ENCODE peak calls at places on chromosomes 12 and 14, in four cellular contexts. X is CD8-positive, alpha-beta T cell; O is BE2C; G is IMR-90. C is an unnamed sample. For H3K27me3, the result is how much of the 10 kb centered on the place peaks cover.

GRCh38 chr14:80587096-80587724 is 354.3 kb downstream of the CEP128 start:
- DNase-seq in O (no peak), X (no peak), G (peak), C (peak)

GRCh38 chr12:63021126-63021525 is 86.2 kb upstream of the PPM1H start:
- DNase-seq in O (no peak), X (no peak), G (no peak), C (no peak)

GRCh38 chr12:48601013-48601756 is 31.3 kb upstream of the LALBA start:
- DNase-seq in O (no peak), G (peak), X (no peak), C (peak)

GRCh38 chr12:29198901-29199300 is 49.8 kb downstream of the FAR2 start:
- DNase-seq in O (no peak), X (no peak), G (no peak), C (no peak)

GRCh38 chr14:68733086-68733621 is 59.7 kb downstream of the ZFP36L1 start:
- DNase-seq in X (no peak), O (no peak), G (no peak), C (no peak)

GRCh38 chr12:63989301-63989845 is 144.9 kb downstream of the SRGAP1 start:
- DNase-seq in X (no peak), G (peak), O (peak), C (no peak)

GRCh38 chr14:20988717-20989116 is 1.1 kb upstream of the METTL17 start:
- DNase-seq in O (no peak), G (no peak), X (no peak), C (peak)

GRCh38 chr12:126891789-126892188 is 1375.2 kb upstream of the TMEM132C start:
- DNase-seq in X (no peak), O (no peak), G (no peak), C (no peak)

GRCh38 chr14:61609143-61609851 is 86.0 kb upstream of the HIF1A start:
- DNase-seq in O (peak), X (no peak), G (peak), C (no peak)

GRCh38 chr12:114799574-114800487 is 115.9 kb upstream of the TBX3 start:
- DNase-seq in X (no peak), O (peak), G (peak), C (no peak)

GRCh38 chr12:43937947-43938346 is 102.1 kb downstream of the TMEM117 start:
- DNase-seq in X (no peak), O (peak), G (peak), C (peak)

GRCh38 chr14:52279405-52279804 is 11.9 kb downstream of the PTGDR start:
- DNase-seq in O (no peak), X (no peak), G (peak), C (peak)

GRCh38 chr12:530871-531270 is 71.1 kb downstream of the B4GALNT3 start:
- DNase-seq in X (no peak), G (no peak), O (no peak), C (no peak)

GRCh38 chr14:52031781-52032180 is 37.1 kb downstream of the NID2 start:
- DNase-seq in X (no peak), O (no peak), G (peak), C (peak)

GRCh38 chr12:11645391-11645790 is 4.1 kb upstream of the ETV6 start:
- DNase-seq in G (no peak), O (no peak), X (no peak), C (no peak)

GRCh38 chr12:21627924-21628323 is 23.3 kb upstream of the GYS2 start:
- DNase-seq in G (no peak), X (no peak), O (no peak), C (no peak)

GRCh38 chr12:21296751-21297406 is 37.8 kb downstream of the SLCO1A2 start:
- DNase-seq in O (no peak), X (no peak), G (peak), C (no peak)

GRCh38 chr12:64042901-64043300 is 179.2 kb downstream of the KICS2 start:
- DNase-seq in O (no peak), X (no peak), G (peak), C (no peak)

GRCh38 chr14:58275527-58276190 is 22.7 kb upstream of the ARID4A start:
- DNase-seq in O (no peak), G (no peak), X (no peak), C (no peak)

GRCh38 chr12:84874125-84874824 is 38.3 kb downstream of the SLC6A15 start:
- DNase-seq in G (peak), X (no peak), O (no peak), C (peak)

GRCh38 chr12:34396861-34397590 is 374.7 kb downstream of the ALG10 start:
- DNase-seq in O (peak), X (no peak), G (no peak), C (no peak)

GRCh38 chr12:25151476-25151875 is 43.5 kb downstream of the DNAI7 start:
- DNase-seq in X (no peak), G (peak), O (peak), C (peak)

GRCh38 chr12:99916555-99916954 is 68.2 kb downstream of the ANKS1B start:
- DNase-seq in O (no peak), X (no peak), G (no peak), C (no peak)

GRCh38 chr14:34981743-34982420 is 910 bp upstream of the SRP54 start:
- DNase-seq in G (peak), X (peak), O (peak), C (peak)

GRCh38 chr12:100986595-100987547 is 192.3 kb downstream of the ANO4 start:
- DNase-seq in O (no peak), G (peak), X (no peak), C (no peak)

GRCh38 chr12:97572220-97572619 is 109.6 kb downstream of the RMST start:
- DNase-seq in G (no peak), X (no peak), O (no peak), C (no peak)

GRCh38 chr14:65251213-65251612 is 148.9 kb upstream of the MAX start:
- DNase-seq in O (no peak), X (no peak), G (peak), C (peak)

GRCh38 chr14:81772391-81772790 is 238.7 kb upstream of the SEL1L start:
- DNase-seq in O (no peak), X (no peak), G (no peak), C (no peak)

GRCh38 chr12:120468846-120469449 is 600 bp downstream of the SRSF9 start:
- DNase-seq in G (peak), O (peak), X (peak), C (peak)

GRCh38 chr12:7169951-7170350 is 19.5 kb upstream of the PEX5 start:
- DNase-seq in G (no peak), X (no peak), O (no peak), C (no peak)

GRCh38 chr12:96889273-96889933 is 17.7 kb upstream of the NEDD1 start:
- DNase-seq in X (no peak), G (peak), O (no peak), C (peak)

GRCh38 chr12:88756153-88756552 is 175.9 kb upstream of the KITLG start:
- DNase-seq in G (no peak), O (no peak), X (no peak), C (no peak)

GRCh38 chr14:61152851-61153364 is 128.2 kb downstream of the TMEM30B start:
- DNase-seq in O (peak), G (peak), X (no peak), C (no peak)

GRCh38 chr12:120399531-120399930 is 30.6 kb upstream of the MSI1 start:
- DNase-seq in X (no peak), O (no peak), G (peak), C (peak)

GRCh38 chr12:42002563-42002962 is 142.1 kb downstream of the GXYLT1 start:
- DNase-seq in X (no peak), G (no peak), O (no peak), C (no peak)

GRCh38 chr12:132263451-132264065 is 65.8 kb downstream of the GALNT9 start:
- DNase-seq in X (no peak), G (no peak), O (no peak), C (no peak)

GRCh38 chr12:63846249-63846967 is 1.9 kb downstream of the SRGAP1 start:
- DNase-seq in X (no peak), O (peak), G (no peak), C (no peak)

DNA sequence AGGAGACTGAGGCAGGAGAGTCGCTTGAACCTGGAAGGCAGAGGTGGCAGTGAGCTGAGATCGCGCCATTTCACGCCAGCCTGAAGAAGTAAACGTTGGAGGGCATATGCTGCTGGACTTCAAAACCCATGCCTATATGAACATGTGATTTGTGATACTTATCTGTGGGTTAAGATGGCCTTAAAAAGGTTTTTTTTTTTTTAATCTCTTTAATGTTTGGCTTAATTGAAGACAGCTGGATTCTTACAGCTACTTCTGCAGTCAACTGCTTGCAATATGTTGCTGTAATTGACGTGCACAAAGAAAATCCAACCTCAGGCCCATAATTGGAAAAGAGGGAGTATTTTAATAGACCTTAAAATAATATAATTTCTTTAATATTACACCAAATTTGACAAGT is 1.5 kb upstream of the B3GNT4 start:
- DNase-seq in G (no peak), O (no peak), X (no peak), C (no peak)
- H3K27me3 ChIP-seq in G (under half), O (under half), X (under half), C (under half)

GRCh38 chr12:119181944-119182343 is 3.2 kb downstream of the HSPB8 start:
- DNase-seq in O (no peak), G (no peak), X (no peak), C (no peak)

GRCh38 chr12:119179335-119180021 is 747 bp downstream of the HSPB8 start:
- DNase-seq in X (no peak), G (peak), O (no peak), C (peak)

GRCh38 chr12:119181202-119181601 is 2.5 kb downstream of the HSPB8 start:
- DNase-seq in G (no peak), O (no peak), X (no peak), C (no peak)

GRCh38 chr12:119178544-119179334 is at the start of gene HSPB8:
- DNase-seq in G (peak), O (peak), X (no peak), C (peak)

DNA sequence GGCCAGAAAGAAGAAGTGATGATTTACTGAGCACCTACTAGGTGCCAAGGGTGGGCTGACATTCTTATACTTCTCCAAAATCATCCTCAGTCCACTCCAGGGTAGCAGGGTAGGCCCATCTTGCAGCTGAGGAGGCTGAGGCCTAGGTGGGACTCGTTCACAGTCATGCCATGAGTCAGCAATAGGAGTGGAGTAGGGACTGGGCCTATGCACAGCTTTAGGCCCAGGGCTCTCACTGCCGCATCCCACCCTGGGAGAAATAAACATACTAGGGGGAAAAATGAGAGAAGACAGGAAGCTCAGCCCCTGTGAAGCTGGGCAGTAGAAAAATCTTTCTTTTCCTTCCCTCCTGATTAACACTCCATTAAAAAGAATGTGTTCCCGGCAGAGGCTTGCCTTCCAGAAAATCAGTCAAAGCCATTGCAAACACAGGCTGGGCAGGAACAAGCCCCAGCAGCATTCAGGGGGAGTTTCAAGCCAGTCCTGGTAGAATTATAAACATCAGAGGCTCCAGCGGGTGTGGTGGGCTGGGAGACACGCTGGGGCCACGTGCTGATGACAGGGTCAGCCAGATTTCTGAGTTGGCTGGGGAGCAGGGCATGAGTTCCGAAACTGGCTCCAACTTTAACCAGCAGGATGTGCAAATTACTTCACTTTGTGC is 1.8 kb downstream of the HSPB8 start:
- DNase-seq in X (no peak), G (peak), O (no peak), C (peak)
- H3K4me3 ChIP-seq in X (no peak), G (peak), O (no peak), C (peak)

DNA sequence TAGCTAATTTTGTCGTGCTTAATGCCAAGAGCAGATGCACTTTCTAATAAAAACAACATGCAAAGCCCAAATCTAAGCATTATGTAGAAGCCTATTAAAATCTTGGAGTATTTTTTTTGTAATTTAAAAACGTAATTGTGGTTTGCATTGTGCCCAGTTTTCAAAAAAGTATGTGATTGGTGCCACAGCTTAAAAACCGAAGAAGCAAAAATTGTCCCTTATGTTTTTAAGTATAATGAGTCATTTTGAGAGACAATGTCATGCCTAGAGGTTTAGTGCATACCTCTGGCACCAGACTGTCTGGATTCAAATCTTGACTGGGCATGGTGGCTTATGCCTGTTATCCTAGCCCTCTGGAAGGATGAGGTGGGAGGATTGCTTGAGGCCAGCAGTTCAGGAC is 464.8 kb upstream of the RGS6 start:
- DNase-seq in X (no peak), G (no peak), O (no peak), C (peak)
- H3K27me3 ChIP-seq in X (under half), G (under half), O (under half), C (under half)

GRCh38 chr12:57008113-57008687 is 1.9 kb upstream of the ZBTB39 start:
- DNase-seq in O (no peak), G (peak), X (no peak), C (peak)

GRCh38 chr12:57005980-57006808 is at the start of gene ZBTB39:
- DNase-seq in X (peak), O (peak), G (peak), C (peak)

GRCh38 chr12:57009949-57010626 is 3.7 kb upstream of the ZBTB39 start:
- DNase-seq in O (no peak), G (no peak), X (no peak), C (no peak)

GRCh38 chr12:57004651-57005050 is 1.7 kb downstream of the ZBTB39 start:
- DNase-seq in X (no peak), G (no peak), O (no peak), C (no peak)

GRCh38 chr12:57006809-57007475 is 596 bp upstream of the ZBTB39 start:
- DNase-seq in X (no peak), O (no peak), G (no peak), C (no peak)
- H3K4me3 ChIP-seq in X (no peak), O (peak), G (peak), C (peak)

DNA sequence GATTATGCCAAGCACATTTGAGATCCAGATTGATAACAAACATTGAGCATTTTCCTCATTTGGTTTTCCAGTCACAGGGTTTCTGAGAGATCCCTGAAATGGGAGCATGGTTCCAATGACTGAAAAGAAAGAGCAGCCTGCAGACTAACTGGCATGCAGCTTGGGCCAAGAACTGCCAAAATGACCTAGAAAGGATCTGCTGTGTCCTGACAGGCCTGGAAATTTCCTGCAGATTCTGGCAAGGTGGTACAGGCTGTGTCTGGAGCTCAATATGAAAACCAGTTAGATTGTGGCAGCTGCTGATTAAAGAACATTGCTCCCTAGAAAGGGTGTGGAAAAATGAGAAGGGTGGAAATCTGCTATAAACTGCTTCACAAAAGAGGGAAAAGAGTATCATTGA is 417.3 kb downstream of the IPO8 start:
- DNase-seq in X (no peak), G (no peak), O (no peak), C (no peak)
- H3K27me3 ChIP-seq in X (under half), G (under half), O (under half), C (under half)

DNA sequence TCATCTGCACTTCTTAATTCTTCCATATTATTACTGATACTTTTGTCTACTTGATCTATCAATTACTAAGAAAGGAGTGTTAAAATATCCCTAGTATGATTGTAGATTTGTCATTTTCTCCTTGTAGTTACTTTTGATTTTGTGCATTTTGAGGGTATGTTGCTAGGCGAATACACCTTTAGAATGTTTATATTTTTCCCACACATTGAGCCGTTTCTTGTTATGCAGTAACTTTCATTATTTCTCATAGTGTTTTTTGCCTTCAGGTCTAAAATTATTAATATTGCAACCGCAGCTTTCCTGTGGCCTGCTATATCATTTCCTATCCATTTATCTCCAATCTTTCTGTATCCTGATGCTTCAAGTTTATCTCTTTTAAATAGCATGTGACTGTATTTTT is 44.6 kb upstream of the C12orf42 start:
- DNase-seq in O (no peak), X (no peak), G (no peak), C (no peak)
- H3K4me3 ChIP-seq in O (no peak), X (no peak), G (no peak), C (no peak)

GRCh38 chr12:57756406-57757341 is 1.8 kb downstream of the MARCHF9 start:
- DNase-seq in G (no peak), X (peak), O (peak), C (no peak)
- H3K27me3 ChIP-seq in G (under half), X (under half), O (under half), C (under half)